ENCODE peak calls at places on chromosomes 6 and 20, in seven cellular contexts. M is GM23248; V is SK-N-SH; W is mucosa of descending colon; T is lower lobe of right lung; Q is CD4-positive, CD25-positive, alpha-beta regulatory T cell; A is left lung. O is an unnamed sample.

GRCh38 chr6:132726608-132726975 is 12.7 kb upstream of the VNN1 start:
- DNase-seq in A (no peak), Q (no peak), T (no peak), M (no peak), W (no peak), V (no peak), O (no peak)

GRCh38 chr6:74598473-74599393 is 607.1 kb downstream of the COL12A1 start:
- DNase-seq in T (no peak), M (peak; percentile 46), A (no peak), V (no peak), W (no peak), Q (no peak), O (no peak)

GRCh38 chr6:88870728-88871330 is 92.6 kb downstream of the RNGTT start:
- DNase-seq in T (no peak), W (no peak), A (no peak), V (peak; percentile 29), M (peak; percentile 70), Q (peak; percentile 53), O (peak; percentile 3)

GRCh38 chr20:2602046-2602735 is 50.2 kb upstream of the NOP56 start:
- DNase-seq in T (no peak), V (no peak), A (no peak), W (no peak), Q (no peak), M (no peak), O (no peak)

GRCh38 chr20:1854246-1854645 is 41.0 kb upstream of the SIRPA start:
- DNase-seq in V (no peak), Q (no peak), T (no peak), A (no peak), M (no peak), W (no peak), O (no peak)

GRCh38 chr6:137798261-137798660 is 68.8 kb upstream of the TNFAIP3 start:
- DNase-seq in Q (no peak), A (no peak), T (no peak), W (no peak), M (no peak), V (no peak), O (no peak)

GRCh38 chr6:147438758-147439528 is 69.5 kb upstream of the SAMD5 start:
- DNase-seq in T (no peak), W (no peak), M (no peak), A (no peak), V (no peak), Q (no peak), O (no peak)

GRCh38 chr6:103534814-103535213 is 1324.9 kb downstream of the HACE1 start:
- DNase-seq in W (no peak), T (no peak), A (no peak), Q (no peak), M (no peak), V (no peak), O (no peak)

GRCh38 chr20:14142964-14143627 is 147.8 kb downstream of the MACROD2 start:
- DNase-seq in A (no peak), W (no peak), V (peak; percentile 17), Q (no peak), T (no peak), M (peak; percentile 64), O (no peak)

GRCh38 chr6:44264154-44265002 is 973 bp downstream of the NFKBIE start:
- DNase-seq in T (peak; percentile 81), V (peak; percentile 27), W (peak; percentile 87), A (peak; percentile 93), Q (no peak), M (peak; percentile 51), O (no peak)

GRCh38 chr20:5488823-5489222 is 172.1 kb upstream of the PROKR2 start:
- DNase-seq in M (no peak), A (no peak), V (no peak), T (no peak), Q (no peak), W (no peak), O (no peak)

GRCh38 chr6:26383624-26384417 is 913 bp downstream of the BTN2A2 start:
- DNase-seq in M (peak; percentile 75), V (no peak), T (no peak), W (peak; percentile 63), Q (no peak), A (no peak), O (peak; percentile 26)

GRCh38 chr20:46060301-46060881 is 29.4 kb downstream of the NCOA5 start:
- DNase-seq in A (no peak), W (no peak), Q (peak; percentile 34), M (no peak), V (no peak), T (no peak), O (no peak)

GRCh38 chr6:81838031-81838430 is 85.5 kb upstream of the TENT5A start:
- DNase-seq in W (no peak), A (no peak), Q (no peak), V (peak; percentile 31), T (no peak), M (no peak), O (no peak)

GRCh38 chr6:156955494-156956183 is 178.5 kb downstream of the ARID1B start:
- DNase-seq in V (no peak), W (no peak), M (no peak), A (no peak), Q (no peak), T (no peak), O (peak; percentile 82)

GRCh38 chr20:11447371-11448100 is 470.2 kb upstream of the BTBD3 start:
- DNase-seq in A (no peak), T (no peak), W (no peak), M (no peak), V (no peak), Q (no peak), O (no peak)

GRCh38 chr6:90472716-90473115 is 114.2 kb downstream of the MAP3K7 start:
- DNase-seq in W (no peak), Q (no peak), T (no peak), A (no peak), M (no peak), V (no peak), O (no peak)

GRCh38 chr20:48621256-48622078 is 206.3 kb downstream of the PREX1 start:
- DNase-seq in Q (no peak), W (no peak), V (no peak), A (peak; percentile 73), T (peak; percentile 37), M (peak; percentile 68), O (peak; percentile 62)

GRCh38 chr6:20534906-20535305 is 649 bp downstream of the CDKAL1 start:
- DNase-seq in T (no peak), M (peak; percentile 36), A (no peak), V (no peak), Q (peak; percentile 37), W (no peak), O (no peak)

GRCh38 chr6:170394980-170395379 is 88.4 kb downstream of the FAM120B start:
- DNase-seq in W (no peak), Q (no peak), M (no peak), A (no peak), V (no peak), T (no peak), O (no peak)

GRCh38 chr6:170388113-170388512 is 81.6 kb downstream of the FAM120B start:
- DNase-seq in W (no peak), T (no peak), V (peak; percentile 66), Q (no peak), M (no peak), A (no peak), O (no peak)

GRCh38 chr6:170393807-170394399 is 87.3 kb downstream of the FAM120B start:
- DNase-seq in T (no peak), V (no peak), M (peak; percentile 29), A (no peak), W (no peak), Q (no peak), O (no peak)

DNA sequence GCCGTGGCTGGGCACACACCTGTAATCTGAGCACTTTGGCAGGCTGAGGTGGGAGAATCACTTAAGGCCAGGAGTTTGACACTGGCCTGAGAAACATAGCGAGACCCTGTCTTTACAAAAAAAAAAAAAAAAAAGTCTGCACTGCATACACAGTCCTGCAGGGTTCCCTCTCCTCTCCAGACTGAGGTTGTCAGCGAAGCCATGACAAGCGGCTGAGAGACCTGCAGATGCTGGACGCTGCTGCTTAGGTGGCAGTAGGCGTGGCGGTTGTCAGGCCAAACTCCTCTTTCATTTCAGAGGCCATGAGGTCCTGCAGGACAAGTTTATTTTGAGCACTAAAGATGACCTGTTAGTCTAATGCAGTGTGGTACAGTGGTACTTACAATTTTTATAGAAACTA is 86.5 kb downstream of the FAM120B start:
- DNase-seq in V (no peak), M (no peak), A (no peak), Q (no peak), W (no peak), T (no peak), O (no peak)
- H3K36me3 ChIP-seq in V (peaks cover 56% of the 10 kb centered on the region), M (peaks cover 25% of the 10 kb centered on the region), A (no peaks in the 10 kb centered on the region), Q (peaks cover 79% of the 10 kb centered on the region), W (no peaks in the 10 kb centered on the region), T (peaks cover 95% of the 10 kb centered on the region), O (peaks cover 41% of the 10 kb centered on the region)

DNA sequence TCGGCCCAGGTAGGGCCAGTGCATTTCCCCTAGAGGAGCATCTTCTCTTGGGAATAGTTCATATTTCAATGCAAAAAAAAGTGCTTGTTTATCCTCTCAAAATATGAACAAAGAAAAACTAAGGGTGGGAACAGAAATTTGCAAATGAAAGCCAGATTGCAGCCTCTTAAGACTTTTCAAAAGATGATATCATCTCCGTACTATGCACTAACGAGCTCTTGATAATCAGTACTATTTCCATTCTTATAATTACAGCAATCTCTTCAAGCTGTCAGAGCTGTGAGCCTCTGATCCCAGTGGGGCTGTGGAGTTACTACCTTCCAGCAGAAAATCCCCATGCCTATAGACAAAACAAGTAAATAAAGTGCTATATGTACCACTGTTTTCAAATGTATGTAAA is 77.1 kb downstream of the SOD2 start:
- DNase-seq in M (no peak), V (no peak), T (no peak), A (no peak), W (no peak), Q (no peak), O (no peak)
- H3K9me3 ChIP-seq in M (no peaks in the 10 kb centered on the region), V (no peaks in the 10 kb centered on the region), T (peaks cover 17% of the 10 kb centered on the region), A (peaks cover 42% of the 10 kb centered on the region), W (peaks cover 20% of the 10 kb centered on the region), Q (peaks cover 30% of the 10 kb centered on the region), O (peaks cover 7% of the 10 kb centered on the region)

GRCh38 chr20:9572690-9573089 is 58.3 kb downstream of the LAMP5 start:
- DNase-seq in Q (no peak), M (no peak), T (no peak), W (no peak), A (no peak), V (peak; percentile 20), O (no peak)
- H3K4me3 ChIP-seq in Q (no peak overlapping the region), M (no peak overlapping the region), T (no peak overlapping the region), W (no peak overlapping the region), A (no peak overlapping the region), V (no peak overlapping the region), O (no peak overlapping the region)

GRCh38 chr20:63675681-63676368 is 17.7 kb downstream of the RTEL1 start:
- DNase-seq in W (no peak), V (no peak), M (no peak), Q (no peak), T (no peak), A (no peak), O (no peak)
- H3K36me3 ChIP-seq in W (no peaks in the 10 kb centered on the region), V (peaks cover under 1% of the 10 kb centered on the region), M (no peaks in the 10 kb centered on the region), Q (peaks cover 3% of the 10 kb centered on the region), T (peaks cover 65% of the 10 kb centered on the region), A (no peaks in the 10 kb centered on the region), O (peaks cover 66% of the 10 kb centered on the region)

DNA sequence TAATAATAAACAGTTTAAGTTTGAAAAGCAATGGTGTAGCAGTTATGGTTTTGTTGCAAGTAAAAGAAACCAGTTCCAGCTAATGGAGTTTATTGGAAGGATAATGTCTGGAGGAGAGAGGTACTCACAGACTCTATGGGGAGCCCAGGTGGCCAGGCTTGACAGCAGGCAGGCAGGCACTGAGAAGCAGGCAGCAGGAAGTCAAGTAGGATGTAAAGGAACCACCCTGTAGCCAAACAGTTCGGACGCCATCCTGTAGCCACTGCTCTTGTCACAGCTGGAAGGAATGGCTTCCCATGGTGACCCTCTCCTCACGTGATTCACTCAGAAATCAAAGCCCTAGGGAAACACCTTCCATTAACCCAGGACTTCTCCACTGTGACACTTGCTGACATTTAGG is 96.7 kb upstream of the MC3R start:
- DNase-seq in V (no peak), T (no peak), A (no peak), Q (no peak), W (no peak), M (no peak), O (no peak)
- H3K9me3 ChIP-seq in V (no peaks in the 10 kb centered on the region), T (no peaks in the 10 kb centered on the region), A (no peaks in the 10 kb centered on the region), Q (no peaks in the 10 kb centered on the region), W (no peaks in the 10 kb centered on the region), M (no peaks in the 10 kb centered on the region), O (no peaks in the 10 kb centered on the region)